ENCODE peak calls at places on chromosome 7, in ten cellular contexts. P, W, F, R, B, A, C, U, J and G are unnamed samples.

GRCh38 chr7:30986331-30986730 is 22.6 kb downstream of the GHRHR start:
- DNase-seq in C (no peak), A (no peak), B (no peak), U (no peak), P (no peak), R (no peak), W (no peak), F (no peak), J (no peak), G (no peak)

GRCh38 chr7:26583094-26583493 is 281.3 kb downstream of the SKAP2 start:
- DNase-seq in J (no peak), A (no peak), U (no peak), R (no peak), C (no peak), F (no peak), W (no peak), B (no peak), P (no peak), G (no peak)

GRCh38 chr7:74479066-74479781 is 25.5 kb downstream of the GTF2IRD1 start:
- DNase-seq in A (no peak), F (no peak), C (peak), P (peak), B (no peak), J (no peak), W (peak), R (no peak), U (no peak), G (peak)

GRCh38 chr7:133724694-133725093 is 402.4 kb upstream of the LRGUK start:
- DNase-seq in C (no peak), P (no peak), R (no peak), B (no peak), F (no peak), A (no peak), U (no peak), J (no peak), W (no peak), G (no peak)

GRCh38 chr7:87935373-87935706 is 1.3 kb downstream of the ADAM22 start:
- DNase-seq in A (no peak), U (no peak), B (no peak), F (no peak), J (no peak), W (no peak), P (no peak), R (no peak), C (no peak), G (no peak)

GRCh38 chr7:157565201-157565626 is 228.4 kb downstream of the DNAJB6 start:
- DNase-seq in J (no peak), P (no peak), R (no peak), F (no peak), B (no peak), C (no peak), U (no peak), A (no peak), W (no peak), G (peak)

GRCh38 chr7:148819697-148820332 is 64.3 kb downstream of the EZH2 start:
- DNase-seq in C (no peak), A (no peak), R (no peak), U (no peak), J (no peak), F (no peak), P (no peak), W (no peak), B (no peak), G (no peak)

GRCh38 chr7:127850195-127850594 is 181.0 kb downstream of the LRRC4 start:
- DNase-seq in R (no peak), A (no peak), F (no peak), W (no peak), P (no peak), C (no peak), U (no peak), J (no peak), B (no peak), G (no peak)

GRCh38 chr7:152860302-152860701 is 100.8 kb downstream of the ACTR3B start:
- DNase-seq in W (no peak), C (no peak), A (no peak), U (no peak), B (no peak), F (no peak), J (no peak), P (no peak), R (no peak), G (no peak)

DNA sequence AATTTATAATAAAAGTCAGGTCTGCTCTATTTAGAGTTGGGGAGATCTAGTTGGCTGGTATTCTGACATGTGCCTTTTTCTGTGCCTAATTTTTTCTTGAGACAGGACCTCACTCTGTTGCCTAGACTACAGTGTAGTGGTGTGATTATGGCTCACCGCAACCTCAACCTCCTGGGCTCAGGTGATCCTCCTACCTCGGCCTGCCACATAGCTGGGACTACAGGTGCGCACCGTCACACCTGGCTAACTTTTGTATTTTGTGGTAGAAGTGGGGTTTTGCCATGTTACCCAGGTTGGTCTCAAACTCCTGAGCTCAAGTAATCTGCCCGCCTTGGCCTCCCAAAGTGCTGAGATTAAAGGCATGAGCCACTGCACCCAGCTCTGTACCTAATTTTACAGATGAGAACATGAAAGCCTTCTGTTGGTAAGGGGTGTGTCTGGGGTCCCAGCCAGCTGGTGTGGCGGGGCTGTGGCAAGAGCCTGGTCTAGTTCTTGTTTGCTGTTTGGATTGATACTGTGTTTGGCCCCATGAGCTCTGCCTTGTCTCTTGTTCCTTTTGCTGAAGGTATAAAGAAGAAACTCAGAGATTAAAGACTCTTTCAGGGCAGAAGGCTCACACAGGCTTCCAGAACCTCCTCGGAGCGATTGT is 31.4 kb downstream of the POR start:
- DNase-seq in P (no peak), J (no peak), U (no peak), R (no peak), F (no peak), A (no peak), W (peak), B (no peak), C (no peak), G (no peak)
- H3K27ac ChIP-seq in P (no peak), J (no peak), U (peak), R (no peak), F (peak), A (no peak), W (peak), B (no peak), C (no peak), G (no peak)

GRCh38 chr7:55244346-55244745 is 120.8 kb upstream of the LANCL2 start:
- DNase-seq in W (no peak), P (no peak), C (no peak), J (no peak), A (no peak), R (no peak), U (no peak), F (no peak), B (peak), G (no peak)
- TF ChIP-seq EP300 in W (no peak), P (no peak), C (no peak), J (no peak), A (no peak), R (no peak), U (no peak), F (no peak), B (no peak), G (no peak)

GRCh38 chr7:33841031-33841430 is 64.3 kb upstream of the BMPER start:
- DNase-seq in U (no peak), W (no peak), R (no peak), P (no peak), A (no peak), F (no peak), B (peak), C (no peak), J (no peak), G (no peak)

GRCh38 chr7:33832326-33832725 is 73.0 kb upstream of the BMPER start:
- DNase-seq in B (peak), C (no peak), R (no peak), P (no peak), J (no peak), F (no peak), U (no peak), A (no peak), W (no peak), G (no peak)

GRCh38 chr7:33837356-33837851 is 67.9 kb upstream of the BMPER start:
- DNase-seq in C (no peak), J (no peak), R (peak), U (no peak), W (no peak), F (no peak), A (no peak), P (no peak), B (peak), G (peak)

GRCh38 chr7:33841658-33842057 is 63.7 kb upstream of the BMPER start:
- DNase-seq in C (no peak), R (peak), F (peak), P (no peak), A (no peak), J (no peak), W (no peak), B (peak), U (no peak), G (peak)

DNA sequence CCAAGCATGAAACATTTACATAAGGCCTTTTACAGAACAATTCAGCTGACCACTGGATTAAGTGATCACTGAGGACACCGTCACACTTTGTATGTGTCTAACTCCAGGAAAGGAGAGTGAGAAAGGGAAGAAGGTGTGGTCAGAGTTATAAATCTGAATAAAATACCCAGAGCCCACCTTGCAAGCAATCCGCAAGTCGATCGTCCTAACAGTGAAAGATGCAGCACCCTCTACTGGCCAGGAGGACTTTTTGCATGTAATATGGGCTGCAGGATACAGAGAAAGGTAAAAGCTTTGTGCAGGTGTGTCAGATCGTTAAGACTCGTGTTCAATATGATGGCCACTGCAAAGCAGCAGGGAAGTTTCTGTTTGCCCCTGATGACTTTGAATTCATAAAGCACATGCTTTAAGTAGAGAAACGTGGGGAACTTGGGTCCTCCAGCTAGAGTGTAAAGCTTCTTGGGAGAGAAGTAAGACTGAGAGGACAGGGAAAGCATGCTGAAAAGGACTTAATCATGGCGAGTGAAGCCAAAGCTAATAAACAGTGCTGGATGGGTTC is 68.5 kb upstream of the BMPER start:
- DNase-seq in A (no peak), U (no peak), F (peak), R (no peak), J (no peak), W (no peak), B (no peak), C (no peak), P (no peak), G (no peak)
- TF ChIP-seq POLR2A in A (no peak), U (no peak), F (no peak), R (no peak), J (no peak), W (no peak), B (no peak), C (no peak), P (no peak), G (no peak)

GRCh38 chr7:131289051-131289450 is 38.6 kb upstream of the MKLN1 start:
- DNase-seq in P (no peak), F (no peak), C (no peak), B (no peak), A (no peak), W (no peak), R (no peak), U (no peak), J (no peak), G (no peak)
- H3K27ac ChIP-seq in P (no peak), F (no peak), C (no peak), B (no peak), A (no peak), W (no peak), R (no peak), U (no peak), J (no peak), G (no peak)

GRCh38 chr7:112500619-112501018 is 19.8 kb downstream of the LSMEM1 start:
- DNase-seq in A (no peak), C (no peak), W (no peak), U (no peak), R (no peak), B (no peak), P (no peak), F (peak), J (no peak), G (no peak)

GRCh38 chr7:112492165-112492564 is 11.4 kb downstream of the LSMEM1 start:
- DNase-seq in J (no peak), U (no peak), B (no peak), F (no peak), P (no peak), A (no peak), C (no peak), R (no peak), W (no peak), G (no peak)

GRCh38 chr7:112497481-112497880 is 16.7 kb downstream of the LSMEM1 start:
- DNase-seq in A (no peak), U (no peak), J (peak), W (no peak), C (no peak), F (no peak), P (no peak), R (no peak), B (peak), G (no peak)

GRCh38 chr7:112495156-112495788 is 14.5 kb downstream of the LSMEM1 start:
- DNase-seq in P (no peak), B (no peak), A (no peak), R (no peak), C (no peak), U (no peak), W (no peak), J (no peak), F (no peak), G (no peak)

DNA sequence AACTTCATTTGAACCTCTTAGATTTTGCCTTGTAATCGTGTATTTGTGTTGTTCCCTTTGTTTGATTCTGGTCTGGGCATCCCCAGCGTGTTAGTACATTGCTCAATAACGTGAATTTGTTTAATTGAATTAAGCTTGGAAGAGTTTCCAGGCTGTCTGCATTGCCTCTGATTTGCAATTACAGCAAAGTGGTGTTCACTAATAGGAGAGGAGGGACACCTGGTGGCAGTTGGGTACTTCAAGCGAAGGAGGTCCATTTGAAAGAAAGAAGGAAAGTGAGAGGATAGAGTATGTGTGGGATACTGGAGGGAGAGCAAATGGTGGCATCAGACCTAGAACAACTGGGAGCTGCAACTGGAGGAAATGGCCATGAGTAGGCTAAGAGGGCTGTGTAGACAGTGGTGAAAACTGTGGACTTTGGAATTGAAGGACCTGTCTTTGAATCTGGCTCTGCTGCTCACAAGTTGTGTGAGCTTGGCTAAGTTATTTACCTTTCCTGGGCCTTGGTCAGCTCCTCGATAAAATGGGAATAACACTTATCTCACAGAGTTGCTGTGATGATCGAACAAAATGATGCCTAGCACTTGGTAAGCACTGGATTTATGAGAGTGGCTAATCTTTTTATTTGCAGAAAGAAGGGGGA is 15.2 kb downstream of the LSMEM1 start:
- DNase-seq in W (peak), B (peak), J (no peak), F (peak), U (peak), R (peak), P (peak), C (no peak), A (peak), G (peak)
- TF ChIP-seq EP300 in W (no peak), B (no peak), J (no peak), F (no peak), U (no peak), R (peak), P (no peak), C (no peak), A (no peak), G (no peak)

DNA sequence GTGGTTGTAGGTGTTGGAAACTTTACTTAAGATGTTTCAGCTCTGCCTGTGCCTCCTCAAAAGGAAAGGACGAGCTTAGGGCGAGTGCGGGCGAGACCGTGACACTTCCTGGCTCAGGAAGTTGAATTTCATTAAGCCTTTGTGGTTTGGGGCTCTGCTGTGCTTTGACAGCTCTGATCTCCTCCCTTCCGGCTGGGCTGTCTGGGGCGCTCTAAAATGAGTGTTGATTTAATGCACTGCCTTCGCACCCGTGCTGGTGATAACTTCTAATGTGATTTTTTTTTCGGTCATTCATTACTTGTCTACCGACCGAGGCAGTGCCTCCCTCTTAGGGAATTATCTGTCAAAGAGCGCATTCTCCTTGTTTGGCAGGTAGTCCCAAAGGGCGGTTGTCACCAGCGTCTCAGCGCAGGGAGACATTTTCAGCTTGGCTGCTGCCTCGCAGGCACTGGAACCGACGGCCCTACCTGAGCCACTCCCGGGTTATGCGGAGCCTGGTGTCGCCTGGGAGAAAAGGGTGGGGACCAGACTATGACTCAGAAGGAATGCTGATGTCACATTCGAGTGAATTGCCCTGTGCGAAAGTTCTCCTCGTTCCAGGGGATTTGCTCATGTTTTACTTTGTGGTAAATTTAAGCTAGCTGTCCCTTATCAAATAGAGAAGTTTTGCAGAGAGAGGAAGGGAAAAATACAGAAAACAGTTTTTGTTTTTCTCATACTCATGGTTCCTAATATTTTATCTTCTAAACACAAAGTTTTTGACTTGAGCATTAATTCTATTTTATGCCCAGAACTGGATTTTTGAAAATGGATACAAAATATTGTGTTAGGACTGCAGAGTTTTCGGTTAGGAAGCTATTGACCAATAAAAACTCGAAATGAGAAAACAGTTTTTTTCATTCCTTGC is 920 bp downstream of the TES start:
- DNase-seq in W (peak), F (peak), A (peak), B (peak), J (peak), P (peak), R (peak), C (peak), U (peak), G (peak)
- TF ChIP-seq POLR2A in W (peak), F (peak), A (no peak), B (peak), J (peak), P (peak), R (peak), C (peak), U (peak), G (peak)

DNA sequence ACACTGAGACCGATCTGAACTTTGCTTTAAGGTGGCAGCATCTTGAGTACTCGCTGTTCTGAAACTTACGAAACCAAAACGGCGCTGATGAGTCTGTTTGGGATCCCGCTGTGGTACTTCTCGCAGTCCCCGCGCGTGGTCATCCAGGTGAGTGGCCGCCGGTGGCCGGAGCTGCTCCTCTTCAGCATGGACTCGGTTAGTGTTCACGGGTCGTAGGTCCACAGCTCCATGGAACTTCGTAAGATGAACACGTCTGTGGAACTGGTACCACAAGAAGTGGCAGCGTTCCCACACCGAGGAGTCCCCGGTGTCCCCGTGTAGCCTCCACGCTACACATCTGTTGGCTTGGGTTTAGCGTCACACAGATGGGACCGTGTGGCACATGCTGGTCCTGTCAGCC is 10.4 kb upstream of the GET4 start:
- DNase-seq in J (no peak), W (no peak), R (no peak), U (no peak), P (no peak), F (no peak), A (no peak), C (no peak), B (no peak), G (no peak)
- H3K27ac ChIP-seq in J (no peak), W (peak), R (peak), U (no peak), P (no peak), F (no peak), A (no peak), C (peak), B (peak), G (peak)

GRCh38 chr7:20561466-20561865 is 54.0 kb upstream of the ABCB5 start:
- DNase-seq in C (no peak), R (no peak), P (no peak), B (no peak), U (peak), J (no peak), W (no peak), A (no peak), F (no peak), G (no peak)
- TF ChIP-seq EP300 in C (no peak), R (peak), P (no peak), B (no peak), U (no peak), J (no peak), W (no peak), A (no peak), F (no peak), G (no peak)

GRCh38 chr7:149838224-149838991 is at the start of gene ZNF862:
- DNase-seq in W (peak), P (peak), F (peak), R (peak), C (peak), J (peak), A (peak), U (peak), B (peak), G (peak)
- TF ChIP-seq POLR2A in W (peak), P (peak), F (peak), R (peak), C (peak), J (peak), A (no peak), U (peak), B (peak), G (peak)